ENCODE peak calls at places on chromosomes 11 and 22, in four cellular contexts. L is fibroblast of the aortic adventitia, M is stomach, J is A549. Y is an unnamed sample.

GRCh38 chr11:114135737-114136151 is 76.2 kb downstream of the ZBTB16 start:
- DNase-seq in M (no peak), J (no peak), L (no peak), Y (no peak)

GRCh38 chr22:22446527-22446926 is 62.0 kb downstream of the ZNF280B start:
- DNase-seq in J (no peak), M (no peak), L (no peak), Y (no peak)

GRCh38 chr11:1912314-1912878 is 7.1 kb upstream of the TNNT3 start:
- DNase-seq in J (no peak), M (no peak), L (no peak), Y (no peak)

GRCh38 chr22:40193429-40194421 is 16.0 kb downstream of the TNRC6B start:
- DNase-seq in L (peak), J (peak), M (no peak), Y (no peak)

GRCh38 chr22:32144875-32145274 is 14.2 kb downstream of the C22orf42 start:
- DNase-seq in M (no peak), L (no peak), J (no peak), Y (no peak)

GRCh38 chr22:19287076-19287724 is 4.3 kb downstream of the CLTCL1 start:
- DNase-seq in M (no peak), L (peak), J (no peak), Y (no peak)

GRCh38 chr11:31026315-31026714 is 343.2 kb downstream of the DCDC1 start:
- DNase-seq in J (no peak), M (no peak), L (no peak), Y (no peak)

GRCh38 chr11:64970731-64971151 is 1.2 kb downstream of the MAJIN start:
- DNase-seq in J (no peak), L (no peak), M (no peak), Y (no peak)

GRCh38 chr11:28981331-28981865 is 873.2 kb downstream of the METTL15 start:
- DNase-seq in M (no peak), J (no peak), L (peak), Y (no peak)

GRCh38 chr11:561148-562003 is 606 bp downstream of the RASSF7 start:
- DNase-seq in J (peak), M (peak), L (no peak), Y (no peak)

GRCh38 chr11:292211-293121 is 3.5 kb downstream of the PGGHG start:
- DNase-seq in J (no peak), M (no peak), L (no peak), Y (no peak)

GRCh38 chr11:18397921-18398320 is 3.6 kb downstream of the LDHA start:
- DNase-seq in M (no peak), J (no peak), L (no peak), Y (no peak)

GRCh38 chr11:44899959-44900358 is 50.7 kb downstream of the TP53I11 start:
- DNase-seq in M (no peak), J (peak), L (peak), Y (peak)

GRCh38 chr11:101686514-101686913 is 102.7 kb upstream of the TRPC6 start:
- DNase-seq in M (no peak), L (no peak), J (peak), Y (peak)

GRCh38 chr22:19825016-19825339 is 29.7 kb downstream of the GNB1L start:
- DNase-seq in J (no peak), M (peak), L (no peak), Y (no peak)

GRCh38 chr11:110337570-110338193 is 41.3 kb upstream of the RDX start:
- DNase-seq in M (no peak), J (no peak), L (peak), Y (no peak)

DNA sequence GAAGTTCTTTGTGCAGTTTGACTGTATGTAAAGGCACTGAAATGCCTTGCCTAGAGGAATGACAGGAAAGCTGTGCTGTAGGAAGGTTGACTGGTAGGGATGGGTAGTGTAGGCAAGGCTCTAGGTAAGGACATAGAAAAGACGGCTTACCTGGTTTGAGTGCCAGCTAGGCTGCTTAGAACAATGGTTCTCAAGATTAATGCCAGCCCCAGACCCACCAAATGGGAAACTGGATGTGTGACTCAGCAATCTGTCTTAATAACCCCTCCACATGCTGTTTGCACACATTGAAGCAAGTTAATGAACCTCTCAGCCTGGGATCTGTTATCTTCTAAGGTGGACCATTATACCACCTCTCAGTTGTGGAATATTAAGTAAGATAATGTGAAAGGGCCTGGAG is 3.7 kb downstream of the RPS3 start:
- DNase-seq in L (no peak), M (no peak), J (no peak), Y (no peak)
- H3K4me3 ChIP-seq in L (no peak), M (no peak), J (peak), Y (no peak)

GRCh38 chr11:129414144-129414876 is 38.7 kb downstream of the BARX2 start:
- DNase-seq in L (no peak), J (no peak), M (no peak), Y (no peak)

GRCh38 chr11:129412501-129412900 is 36.9 kb downstream of the BARX2 start:
- DNase-seq in M (peak), L (no peak), J (no peak), Y (no peak)

GRCh38 chr11:129418039-129418438 is 42.4 kb downstream of the BARX2 start:
- DNase-seq in J (no peak), M (no peak), L (no peak), Y (no peak)

GRCh38 chr11:129416080-129416820 is 40.6 kb downstream of the BARX2 start:
- DNase-seq in L (no peak), J (no peak), M (no peak), Y (no peak)

DNA sequence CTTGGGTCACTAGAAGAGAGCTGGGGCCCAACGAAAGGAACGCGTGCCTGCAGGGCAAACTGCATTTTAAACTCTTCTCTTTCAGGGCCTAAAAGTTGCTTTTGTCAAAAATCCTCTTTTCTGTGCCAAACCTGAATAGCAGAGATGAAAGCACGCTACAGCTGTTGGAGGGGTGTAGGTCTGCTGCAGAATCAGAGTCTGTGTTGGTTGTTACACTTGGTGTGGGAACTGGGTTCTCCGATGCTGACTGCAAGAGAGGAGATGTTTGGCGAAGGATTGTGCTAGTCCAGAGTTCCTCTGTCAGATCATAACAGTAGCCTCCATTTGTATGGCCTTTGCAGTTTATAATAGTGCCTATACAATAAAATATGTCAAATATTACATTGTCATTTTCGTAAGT is 41.8 kb downstream of the BARX2 start:
- DNase-seq in L (no peak), M (no peak), J (no peak), Y (no peak)
- H3K4me3 ChIP-seq in L (no peak), M (no peak), J (no peak), Y (no peak)

DNA sequence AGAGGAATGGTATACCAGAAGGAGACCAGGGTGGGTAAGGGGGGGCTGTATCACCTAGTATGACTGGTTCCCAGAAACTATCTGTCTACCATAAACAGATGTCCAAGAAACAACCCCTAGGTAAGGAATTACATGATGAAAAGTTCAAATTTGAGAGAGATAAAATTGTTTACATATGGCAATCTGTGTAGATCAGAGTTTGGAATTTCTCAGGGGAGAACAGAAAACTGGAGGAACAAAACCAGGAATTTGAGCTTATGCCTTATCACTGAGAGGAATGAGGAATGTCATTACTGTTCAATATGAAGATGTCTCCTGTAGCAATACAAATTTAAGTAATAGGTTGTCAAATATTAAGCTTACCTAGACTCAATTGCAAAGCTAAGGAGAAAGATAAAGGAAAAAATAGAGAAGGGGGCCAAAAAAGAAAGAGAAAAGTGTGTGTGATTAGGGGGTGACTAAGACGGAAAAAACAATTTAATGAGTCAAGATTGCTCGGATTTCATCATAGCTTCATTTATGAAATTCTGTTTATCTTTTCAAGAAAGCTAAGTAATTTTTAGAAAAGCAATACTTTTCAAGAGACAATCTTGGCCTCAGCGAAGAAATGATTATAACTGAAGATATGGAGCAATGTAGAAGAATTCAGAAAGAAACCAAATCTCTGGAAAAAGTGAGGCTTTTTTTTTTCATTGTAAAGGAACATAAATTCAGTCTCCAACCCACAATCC is 117.8 kb downstream of the APOL5 start:
- DNase-seq in M (no peak), L (peak), J (no peak), Y (no peak)
- H3K4me3 ChIP-seq in M (peak), L (peak), J (peak), Y (no peak)

GRCh38 chr22:24444251-24444650 is 16.9 kb downstream of the ADORA2A start:
- DNase-seq in M (no peak), L (no peak), J (no peak), Y (no peak)

GRCh38 chr22:24446291-24446611 is 18.9 kb downstream of the ADORA2A start:
- DNase-seq in J (no peak), L (no peak), M (no peak), Y (no peak)

GRCh38 chr22:24444729-24445466 is 17.5 kb downstream of the ADORA2A start:
- DNase-seq in L (no peak), J (no peak), M (no peak), Y (no peak)

GRCh38 chr22:24443668-24444067 is 16.3 kb downstream of the ADORA2A start:
- DNase-seq in M (no peak), L (no peak), J (no peak), Y (no peak)

DNA sequence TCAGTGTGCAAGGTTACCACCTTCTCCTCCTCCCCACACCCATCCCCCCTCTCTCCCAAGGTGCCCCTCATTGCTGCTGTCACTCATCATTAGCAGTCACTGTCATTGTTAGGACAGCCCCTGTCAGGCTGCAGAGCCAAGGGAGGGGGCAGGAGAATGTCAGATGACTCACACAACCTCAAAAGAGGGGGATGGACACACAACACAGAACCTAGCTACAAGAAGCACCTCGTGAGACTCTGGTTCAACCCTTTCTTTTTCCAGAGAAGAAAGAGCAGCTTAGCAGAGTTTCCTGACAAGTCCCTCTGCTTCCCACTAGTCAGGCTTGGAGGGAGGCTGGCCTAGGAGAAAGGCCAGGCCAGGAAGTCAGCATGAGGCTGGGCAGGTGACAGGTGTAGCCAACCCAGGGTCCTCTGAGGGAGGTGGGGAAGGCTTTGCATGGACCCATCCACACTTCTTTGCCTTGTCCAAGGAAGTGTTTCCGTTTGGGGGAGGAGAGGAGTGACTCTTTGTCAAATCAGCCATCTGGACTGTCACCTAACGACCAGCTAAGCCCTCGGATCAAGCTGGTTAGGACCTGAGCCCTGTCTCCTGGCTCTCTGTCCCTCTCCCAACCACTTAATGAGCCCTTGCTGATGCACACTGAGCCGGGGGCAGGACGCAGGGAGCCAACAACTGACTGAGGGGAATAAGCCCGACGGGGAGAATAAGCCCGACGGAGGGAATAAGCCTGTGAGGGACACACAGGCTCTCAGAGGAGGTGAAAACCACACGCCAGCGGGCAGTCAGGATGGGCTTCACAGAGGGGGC is 18.3 kb downstream of the ADORA2A start:
- DNase-seq in J (no peak), L (no peak), M (no peak), Y (no peak)
- H3K4me3 ChIP-seq in J (no peak), L (no peak), M (no peak), Y (no peak)

GRCh38 chr11:72816404-72816990 is 2.3 kb downstream of the ATG16L2 start:
- DNase-seq in L (no peak), J (no peak), M (no peak), Y (no peak)
- H3K4me3 ChIP-seq in L (no peak), J (no peak), M (peak), Y (peak)

DNA sequence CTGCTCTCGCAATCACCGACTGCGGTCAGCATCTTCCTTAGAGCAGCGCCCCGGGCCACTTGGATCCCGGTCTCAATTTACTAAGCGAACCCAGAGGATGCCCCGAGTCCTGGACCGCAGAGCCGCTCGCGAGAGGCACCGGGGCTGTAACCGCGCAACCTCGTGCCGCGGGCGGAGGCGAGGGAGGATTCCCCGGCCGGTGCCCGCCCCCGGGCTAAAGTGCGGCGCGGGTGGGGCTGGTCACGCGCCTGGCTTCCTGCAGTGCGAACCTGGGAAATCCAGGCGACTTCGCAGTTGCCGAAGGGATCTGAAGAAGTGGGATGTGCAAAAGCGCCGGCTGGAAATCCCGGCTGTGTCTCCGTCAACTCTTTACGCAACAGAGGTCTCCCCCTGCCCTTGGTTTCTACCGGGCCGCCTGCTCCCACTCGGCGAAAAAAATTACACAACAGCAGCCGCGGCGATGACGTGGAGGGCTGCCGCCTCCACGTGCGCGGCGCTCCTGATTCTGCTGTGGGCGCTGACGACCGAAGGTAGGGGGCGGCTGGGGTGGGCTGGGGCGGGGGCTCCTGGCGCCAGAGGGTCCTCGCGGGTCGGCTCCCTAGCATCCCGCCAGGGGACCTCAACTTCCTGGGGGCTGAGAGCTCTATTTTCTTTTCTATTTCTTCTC is at the start of gene NCR3LG1:
- DNase-seq in J (peak), M (peak), L (peak), Y (peak)
- H3K4me3 ChIP-seq in J (peak), M (peak), L (peak), Y (peak)

GRCh38 chr22:50300620-50301257 is 6.7 kb downstream of the PLXNB2 start:
- DNase-seq in J (no peak), M (peak), L (no peak), Y (no peak)
- H3K4me3 ChIP-seq in J (no peak), M (peak), L (no peak), Y (no peak)

DNA sequence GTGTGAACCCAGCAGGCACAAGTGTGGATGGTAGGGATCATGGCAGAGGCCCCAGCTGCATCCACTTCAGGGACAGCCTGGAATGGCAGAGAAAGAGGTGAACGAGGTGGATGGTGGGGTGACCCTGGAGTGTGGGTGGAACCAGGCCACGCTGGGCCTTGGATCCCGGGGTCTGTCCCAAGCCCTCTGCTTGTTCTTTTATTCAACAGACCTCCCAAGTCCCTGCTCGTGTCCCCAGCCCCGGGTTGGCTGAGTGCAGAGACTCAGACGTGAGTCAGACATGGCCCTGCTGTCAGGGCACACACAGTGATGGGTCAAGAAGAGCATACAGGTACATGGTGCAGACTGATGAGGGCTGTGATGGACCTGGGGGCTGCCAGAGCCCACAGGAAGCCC is 6.6 kb downstream of the ARHGAP8 start:
- DNase-seq in M (no peak), J (no peak), L (no peak), Y (no peak)
- H3K4me3 ChIP-seq in M (no peak), J (no peak), L (no peak), Y (no peak)

Y was measured in Jurkat, Clone E6-1.